ENCODE peak calls at places on chromosomes 1 and 21, in seven cellular contexts. Y is NCI-H446; J is NCI-H1436; C is AG09319; D is fibroblast of lung; X is neural crest cell; I is central memory CD8-positive, alpha-beta T cell. V is an unnamed sample.

GRCh38 chr1:16386454-16387113 is 19.5 kb downstream of the SZRD1 start:
- DNase-seq in X (no peak), C (peak), I (no peak), Y (peak), J (no peak), D (peak), V (no peak)

GRCh38 chr1:191290441-191290840 is 812.8 kb upstream of the BRINP3 start:
- DNase-seq in C (no peak), D (no peak), X (no peak), Y (no peak), I (no peak), J (no peak), V (no peak)

GRCh38 chr1:198185101-198185500 is 28.3 kb downstream of the NEK7 start:
- DNase-seq in C (no peak), Y (no peak), J (no peak), I (no peak), D (peak), X (no peak), V (no peak)

GRCh38 chr1:89553195-89553584 is 28.6 kb downstream of the LRRC8B start:
- DNase-seq in X (no peak), D (no peak), C (no peak), Y (no peak), J (peak), I (no peak), V (no peak)

GRCh38 chr21:46207920-46208571 is 20.5 kb downstream of the LSS start:
- DNase-seq in I (no peak), D (no peak), X (no peak), Y (no peak), J (no peak), C (no peak), V (no peak)

GRCh38 chr1:222171005-222171404 is 376.9 kb downstream of the HHIPL2 start:
- DNase-seq in Y (peak), C (peak), X (no peak), D (peak), J (peak), I (no peak), V (no peak)

GRCh38 chr21:44985441-44986401 is 45.9 kb downstream of the SLX9 start:
- DNase-seq in I (no peak), J (no peak), C (no peak), X (no peak), D (no peak), Y (no peak), V (no peak)

GRCh38 chr1:34711469-34711868 is 43.4 kb upstream of the GJB5 start:
- DNase-seq in Y (no peak), C (no peak), I (no peak), D (no peak), J (no peak), X (no peak), V (no peak)

GRCh38 chr21:26070822-26071425 is 99.6 kb downstream of the APP start:
- DNase-seq in D (peak), J (no peak), X (no peak), I (no peak), C (peak), Y (peak), V (peak)

GRCh38 chr1:224432141-224432540 is 2.5 kb downstream of the WDR26 start:
- DNase-seq in Y (no peak), J (no peak), D (peak), I (no peak), X (no peak), C (no peak), V (no peak)

GRCh38 chr1:53066433-53066832 is 4.4 kb downstream of the PODN start:
- DNase-seq in X (no peak), C (no peak), D (peak), I (no peak), J (no peak), Y (no peak), V (no peak)

V was measured in retina.